ENCODE peak calls at places on chromosomes 16 and 17, in seven cellular contexts. J, Y, A, R, H, K and B are unnamed samples.

GRCh38 chr17:17774009-17774881 is 62.5 kb downstream of the SREBF1 start:
- DNase-seq in H (no peak), K (no peak), A (no peak), Y (peak), J (peak), R (no peak), B (peak)

GRCh38 chr17:51796026-51796425 is 362.5 kb downstream of the CA10 start:
- DNase-seq in H (no peak), Y (no peak), K (no peak), R (no peak), A (no peak), J (no peak), B (no peak)

GRCh38 chr16:81889896-81890634 is 111.0 kb downstream of the PLCG2 start:
- DNase-seq in Y (peak), R (peak), H (peak), J (peak), A (peak), K (no peak), B (peak)

GRCh38 chr16:27819881-27820610 is 243.5 kb downstream of the GSG1L start:
- DNase-seq in Y (no peak), K (no peak), J (no peak), H (no peak), A (no peak), R (no peak), B (no peak)

GRCh38 chr17:13182450-13182849 is 164.6 kb upstream of the ELAC2 start:
- DNase-seq in H (no peak), R (no peak), K (no peak), A (no peak), J (peak), Y (no peak), B (no peak)

GRCh38 chr17:79883202-79883601 is 44.0 kb upstream of the CBX4 start:
- DNase-seq in K (peak), J (no peak), R (no peak), Y (no peak), A (no peak), H (no peak), B (no peak)

GRCh38 chr16:1752853-1753252 is 18.5 kb downstream of the NME3 start:
- DNase-seq in Y (no peak), K (no peak), R (no peak), H (no peak), A (no peak), J (no peak), B (no peak)

GRCh38 chr16:2089676-2090480 is 42.1 kb downstream of the TSC2 start:
- DNase-seq in A (no peak), Y (no peak), R (no peak), H (no peak), K (no peak), J (peak), B (no peak)

GRCh38 chr17:6796887-6797490 is 21.0 kb downstream of the FBXO39 start:
- DNase-seq in A (no peak), J (no peak), R (no peak), Y (no peak), K (no peak), H (no peak), B (no peak)

GRCh38 chr17:83203073-83203471 is 123.7 kb downstream of the METRNL start:
- DNase-seq in Y (peak), R (peak), H (no peak), K (peak), A (no peak), J (peak), B (peak)

GRCh38 chr16:80263181-80263823 is 277.5 kb upstream of the DYNLRB2 start:
- DNase-seq in Y (no peak), J (no peak), R (no peak), A (no peak), K (no peak), H (no peak), B (no peak)

GRCh38 chr17:73474370-73474988 is 162.7 kb upstream of the CDC42EP4 start:
- DNase-seq in A (peak), J (peak), H (peak), K (peak), R (peak), Y (peak), B (peak)

GRCh38 chr16:72198641-72199250 is 26.8 kb upstream of the PMFBP1 start:
- DNase-seq in K (no peak), H (peak), A (no peak), Y (no peak), R (no peak), J (no peak), B (no peak)